ENCODE peak calls at places on chromosomes 5 and 9, in eight cellular contexts. One of them, this sample, is unnamed.

GRCh38 chr9:5910413-5911057 is 19.8 kb downstream of the MLANA start:
- DNase-seq in hepatocyte: no peak
- DNase-seq in tibial artery: no peak
- DNase-seq in lower lobe of right lung: no peak
- DNase-seq in heart left ventricle: no peak
- DNase-seq in transverse colon: no peak
- DNase-seq in brain microvascular endothelial cell: no peak
- DNase-seq in OCI-LY7: no peak
- DNase-seq in this sample: no peak

GRCh38 chr5:173056783-173057061 is 570 bp downstream of the CREBRF start:
- DNase-seq in hepatocyte: no peak
- DNase-seq in tibial artery: no peak
- DNase-seq in lower lobe of right lung: no peak
- DNase-seq in heart left ventricle: no peak
- DNase-seq in transverse colon: no peak
- DNase-seq in brain microvascular endothelial cell: no peak
- DNase-seq in OCI-LY7: no peak
- DNase-seq in this sample: peak; percentile 84

GRCh38 chr5:33341316-33341715 is 99.4 kb upstream of the TARS1 start:
- DNase-seq in hepatocyte: no peak
- DNase-seq in tibial artery: no peak
- DNase-seq in lower lobe of right lung: no peak
- DNase-seq in heart left ventricle: no peak
- DNase-seq in transverse colon: no peak
- DNase-seq in brain microvascular endothelial cell: no peak
- DNase-seq in OCI-LY7: no peak
- DNase-seq in this sample: no peak

GRCh38 chr9:137319976-137320551 is 18.0 kb upstream of the NRARP start:
- DNase-seq in hepatocyte: no peak
- DNase-seq in tibial artery: peak; percentile 54
- DNase-seq in lower lobe of right lung: no peak
- DNase-seq in heart left ventricle: peak; percentile 23
- DNase-seq in transverse colon: no peak
- DNase-seq in brain microvascular endothelial cell: no peak
- DNase-seq in OCI-LY7: no peak
- DNase-seq in this sample: peak; percentile 43

GRCh38 chr9:132589148-132590036 is 7.0 kb downstream of the BARHL1 start:
- DNase-seq in hepatocyte: no peak
- DNase-seq in tibial artery: no peak
- DNase-seq in lower lobe of right lung: no peak
- DNase-seq in heart left ventricle: no peak
- DNase-seq in transverse colon: no peak
- DNase-seq in brain microvascular endothelial cell: no peak
- DNase-seq in OCI-LY7: no peak
- DNase-seq in this sample: no peak

GRCh38 chr9:86322973-86323644 is 31.1 kb downstream of the TUT7 start:
- DNase-seq in hepatocyte: no peak
- DNase-seq in tibial artery: no peak
- DNase-seq in lower lobe of right lung: no peak
- DNase-seq in heart left ventricle: no peak
- DNase-seq in transverse colon: no peak
- DNase-seq in brain microvascular endothelial cell: peak; percentile 40
- DNase-seq in OCI-LY7: no peak
- DNase-seq in this sample: no peak

GRCh38 chr9:110178281-110178680 is 29.7 kb downstream of the C9orf152 start:
- DNase-seq in hepatocyte: no peak
- DNase-seq in tibial artery: no peak
- DNase-seq in lower lobe of right lung: no peak
- DNase-seq in heart left ventricle: no peak
- DNase-seq in transverse colon: no peak
- DNase-seq in brain microvascular endothelial cell: no peak
- DNase-seq in OCI-LY7: no peak
- DNase-seq in this sample: no peak

GRCh38 chr9:101601904-101602765 is 7.4 kb upstream of the PPP3R2 start:
- DNase-seq in hepatocyte: peak; percentile 71
- DNase-seq in tibial artery: no peak
- DNase-seq in lower lobe of right lung: no peak
- DNase-seq in heart left ventricle: no peak
- DNase-seq in transverse colon: no peak
- DNase-seq in brain microvascular endothelial cell: peak; percentile 37
- DNase-seq in OCI-LY7: peak; percentile 34
- DNase-seq in this sample: no peak

GRCh38 chr9:111839387-111839786 is 44.6 kb upstream of the SHOC1 start:
- DNase-seq in hepatocyte: peak; percentile 29
- DNase-seq in tibial artery: no peak
- DNase-seq in lower lobe of right lung: peak; percentile 65
- DNase-seq in heart left ventricle: no peak
- DNase-seq in transverse colon: no peak
- DNase-seq in brain microvascular endothelial cell: peak; percentile 28
- DNase-seq in OCI-LY7: no peak
- DNase-seq in this sample: no peak

GRCh38 chr9:89969156-89969566 is 364.3 kb downstream of the GADD45G start:
- DNase-seq in hepatocyte: peak; percentile 62
- DNase-seq in tibial artery: no peak
- DNase-seq in lower lobe of right lung: no peak
- DNase-seq in heart left ventricle: no peak
- DNase-seq in transverse colon: peak; percentile 47
- DNase-seq in brain microvascular endothelial cell: no peak
- DNase-seq in OCI-LY7: no peak
- DNase-seq in this sample: no peak

GRCh38 chr9:131692612-131692976 is 47.3 kb downstream of the RAPGEF1 start:
- DNase-seq in hepatocyte: no peak
- DNase-seq in tibial artery: no peak
- DNase-seq in lower lobe of right lung: no peak
- DNase-seq in heart left ventricle: no peak
- DNase-seq in transverse colon: no peak
- DNase-seq in brain microvascular endothelial cell: no peak
- DNase-seq in OCI-LY7: no peak
- DNase-seq in this sample: peak; percentile 3

GRCh38 chr5:169429044-169429443 is 128.1 kb upstream of the SLIT3 start:
- DNase-seq in hepatocyte: no peak
- DNase-seq in tibial artery: peak; percentile 72
- DNase-seq in lower lobe of right lung: no peak
- DNase-seq in heart left ventricle: no peak
- DNase-seq in transverse colon: no peak
- DNase-seq in brain microvascular endothelial cell: no peak
- DNase-seq in OCI-LY7: no peak
- DNase-seq in this sample: no peak

GRCh38 chr9:113369583-113370140 is 7.1 kb downstream of the HDHD3 start:
- DNase-seq in hepatocyte: no peak
- DNase-seq in tibial artery: no peak
- DNase-seq in lower lobe of right lung: no peak
- DNase-seq in heart left ventricle: no peak
- DNase-seq in transverse colon: no peak
- DNase-seq in brain microvascular endothelial cell: no peak
- DNase-seq in OCI-LY7: no peak
- DNase-seq in this sample: no peak

GRCh38 chr5:131005963-131006684 is 158.9 kb downstream of the HINT1 start:
- DNase-seq in hepatocyte: peak; percentile 21
- DNase-seq in tibial artery: no peak
- DNase-seq in lower lobe of right lung: no peak
- DNase-seq in heart left ventricle: no peak
- DNase-seq in transverse colon: no peak
- DNase-seq in brain microvascular endothelial cell: no peak
- DNase-seq in OCI-LY7: no peak
- DNase-seq in this sample: no peak

GRCh38 chr5:9799601-9800000 is 169.4 kb upstream of the TAS2R1 start:
- DNase-seq in hepatocyte: no peak
- DNase-seq in tibial artery: no peak
- DNase-seq in lower lobe of right lung: no peak
- DNase-seq in heart left ventricle: no peak
- DNase-seq in transverse colon: no peak
- DNase-seq in brain microvascular endothelial cell: no peak
- DNase-seq in OCI-LY7: no peak
- DNase-seq in this sample: no peak

GRCh38 chr5:132498152-132498551 is 7.6 kb upstream of the IRF1 start:
- DNase-seq in hepatocyte: peak; percentile 38
- DNase-seq in tibial artery: peak; percentile 91
- DNase-seq in lower lobe of right lung: no peak
- DNase-seq in heart left ventricle: no peak
- DNase-seq in transverse colon: no peak
- DNase-seq in brain microvascular endothelial cell: no peak
- DNase-seq in OCI-LY7: no peak
- DNase-seq in this sample: no peak

GRCh38 chr9:97474373-97474925 is 27.0 kb upstream of the TMOD1 start:
- DNase-seq in hepatocyte: no peak
- DNase-seq in tibial artery: no peak
- DNase-seq in lower lobe of right lung: no peak
- DNase-seq in heart left ventricle: no peak
- DNase-seq in transverse colon: no peak
- DNase-seq in brain microvascular endothelial cell: peak; percentile 18
- DNase-seq in OCI-LY7: no peak
- DNase-seq in this sample: no peak

GRCh38 chr9:97468658-97469448 is 32.6 kb upstream of the TMOD1 start:
- DNase-seq in hepatocyte: peak; percentile 72
- DNase-seq in tibial artery: peak; percentile 91
- DNase-seq in lower lobe of right lung: peak; percentile 55
- DNase-seq in heart left ventricle: peak; percentile 80
- DNase-seq in transverse colon: peak; percentile 75
- DNase-seq in brain microvascular endothelial cell: peak; percentile 56
- DNase-seq in OCI-LY7: peak; percentile 50
- DNase-seq in this sample: peak; percentile 86

GRCh38 chr9:97475079-97475478 is 26.4 kb upstream of the TMOD1 start:
- DNase-seq in hepatocyte: peak; percentile 12
- DNase-seq in tibial artery: no peak
- DNase-seq in lower lobe of right lung: no peak
- DNase-seq in heart left ventricle: no peak
- DNase-seq in transverse colon: no peak
- DNase-seq in brain microvascular endothelial cell: no peak
- DNase-seq in OCI-LY7: no peak
- DNase-seq in this sample: no peak

GRCh38 chr9:97473717-97474116 is 27.7 kb upstream of the TMOD1 start:
- DNase-seq in hepatocyte: no peak
- DNase-seq in tibial artery: no peak
- DNase-seq in lower lobe of right lung: no peak
- DNase-seq in heart left ventricle: no peak
- DNase-seq in transverse colon: no peak
- DNase-seq in brain microvascular endothelial cell: no peak
- DNase-seq in OCI-LY7: no peak
- DNase-seq in this sample: no peak

DNA sequence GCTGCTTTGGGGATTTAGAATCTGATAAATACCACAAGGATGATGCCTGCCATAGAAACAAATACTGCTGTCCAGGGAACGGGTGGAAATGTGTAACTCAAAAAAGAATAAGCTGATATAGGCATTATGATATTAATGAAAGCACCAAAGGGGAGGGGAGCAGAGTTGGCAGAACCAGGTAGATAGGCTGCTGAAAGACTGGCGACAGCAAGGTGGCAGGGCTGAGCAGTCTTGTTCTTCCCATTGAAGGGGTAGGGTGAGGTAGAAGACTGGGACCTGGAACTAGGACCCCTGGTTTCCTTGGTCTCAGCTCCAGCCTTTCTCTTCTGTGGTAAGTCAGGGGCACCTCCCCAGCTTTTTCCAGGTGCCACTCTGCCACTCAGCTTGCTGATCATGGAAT is 31.4 kb upstream of the TMOD1 start:
- DNase-seq in hepatocyte: no peak
- DNase-seq in tibial artery: no peak
- DNase-seq in lower lobe of right lung: no peak
- DNase-seq in heart left ventricle: no peak
- DNase-seq in transverse colon: no peak
- DNase-seq in brain microvascular endothelial cell: no peak
- DNase-seq in OCI-LY7: peak; percentile 13
- DNase-seq in this sample: no peak
- TF ChIP-seq CTCF in hepatocyte: no peak
- TF ChIP-seq CTCF in tibial artery: peak; percentile 42
- TF ChIP-seq CTCF in lower lobe of right lung: no peak
- TF ChIP-seq CTCF in heart left ventricle: no peak
- TF ChIP-seq CTCF in transverse colon: no peak
- TF ChIP-seq CTCF in brain microvascular endothelial cell: peak; percentile 26
- TF ChIP-seq CTCF in OCI-LY7: peak; percentile 59
- TF ChIP-seq CTCF in this sample: no peak

GRCh38 chr5:98921947-98922508 is 6.8 kb downstream of the CHD1 start:
- DNase-seq in hepatocyte: no peak
- DNase-seq in tibial artery: no peak
- DNase-seq in lower lobe of right lung: no peak
- DNase-seq in heart left ventricle: no peak
- DNase-seq in transverse colon: no peak
- DNase-seq in brain microvascular endothelial cell: no peak
- DNase-seq in OCI-LY7: no peak
- DNase-seq in this sample: no peak
- H3K27ac ChIP-seq in hepatocyte: no peak overlapping the region
- H3K27ac ChIP-seq in tibial artery: no peak overlapping the region
- H3K27ac ChIP-seq in lower lobe of right lung: no peak overlapping the region
- H3K27ac ChIP-seq in heart left ventricle: no peak overlapping the region
- H3K27ac ChIP-seq in transverse colon: no peak overlapping the region
- H3K27ac ChIP-seq in brain microvascular endothelial cell: no peak overlapping the region
- H3K27ac ChIP-seq in OCI-LY7: no peak overlapping the region
- H3K27ac ChIP-seq in this sample: no peak overlapping the region

GRCh38 chr5:67090040-67090439 is 106.6 kb downstream of the CD180 start:
- DNase-seq in hepatocyte: no peak
- DNase-seq in tibial artery: no peak
- DNase-seq in lower lobe of right lung: no peak
- DNase-seq in heart left ventricle: no peak
- DNase-seq in transverse colon: no peak
- DNase-seq in brain microvascular endothelial cell: no peak
- DNase-seq in OCI-LY7: no peak
- DNase-seq in this sample: no peak
- H3K36me3 ChIP-seq in hepatocyte: no peaks in the 10 kb centered on the region
- H3K36me3 ChIP-seq in tibial artery: no peaks in the 10 kb centered on the region
- H3K36me3 ChIP-seq in lower lobe of right lung: no peaks in the 10 kb centered on the region
- H3K36me3 ChIP-seq in heart left ventricle: peaks cover 8% of the 10 kb centered on the region
- H3K36me3 ChIP-seq in transverse colon: no peaks in the 10 kb centered on the region
- H3K36me3 ChIP-seq in brain microvascular endothelial cell: no peaks in the 10 kb centered on the region
- H3K36me3 ChIP-seq in OCI-LY7: no peaks in the 10 kb centered on the region
- H3K36me3 ChIP-seq in this sample: no peaks in the 10 kb centered on the region

DNA sequence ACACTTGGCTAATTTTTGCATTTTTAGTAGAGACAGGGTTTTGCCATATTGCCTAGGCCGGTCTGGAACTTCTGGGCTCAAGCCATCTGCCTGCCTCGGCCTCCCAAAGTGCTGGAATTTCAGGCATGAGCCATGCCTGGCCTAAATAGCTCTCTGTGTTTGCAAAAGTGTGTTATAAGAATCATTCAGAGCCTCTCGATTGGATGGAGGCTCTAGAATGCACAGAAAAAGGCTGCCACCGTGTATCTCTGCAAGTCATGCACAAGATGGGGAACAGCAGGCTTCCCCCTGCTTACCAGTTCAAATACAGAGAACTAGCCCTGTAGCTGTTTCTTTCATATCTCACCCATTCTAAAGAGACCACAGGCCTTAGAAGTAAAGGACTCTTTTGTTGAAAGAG is 28.3 kb downstream of the FXN start:
- DNase-seq in hepatocyte: no peak
- DNase-seq in tibial artery: no peak
- DNase-seq in lower lobe of right lung: no peak
- DNase-seq in heart left ventricle: no peak
- DNase-seq in transverse colon: no peak
- DNase-seq in brain microvascular endothelial cell: no peak
- DNase-seq in OCI-LY7: no peak
- DNase-seq in this sample: no peak
- TF ChIP-seq CTCF in hepatocyte: no peak
- TF ChIP-seq CTCF in tibial artery: no peak
- TF ChIP-seq CTCF in lower lobe of right lung: no peak
- TF ChIP-seq CTCF in heart left ventricle: no peak
- TF ChIP-seq CTCF in transverse colon: no peak
- TF ChIP-seq CTCF in brain microvascular endothelial cell: no peak
- TF ChIP-seq CTCF in OCI-LY7: no peak
- TF ChIP-seq CTCF in this sample: no peak

GRCh38 chr9:114856210-114856941 is 50.5 kb upstream of the TNFSF15 start:
- DNase-seq in hepatocyte: no peak
- DNase-seq in tibial artery: no peak
- DNase-seq in lower lobe of right lung: no peak
- DNase-seq in heart left ventricle: peak; percentile 13
- DNase-seq in transverse colon: no peak
- DNase-seq in brain microvascular endothelial cell: peak; percentile 33
- DNase-seq in OCI-LY7: no peak
- DNase-seq in this sample: no peak
- H3K27ac ChIP-seq in hepatocyte: no peak overlapping the region
- H3K27ac ChIP-seq in tibial artery: no peak overlapping the region
- H3K27ac ChIP-seq in lower lobe of right lung: no peak overlapping the region
- H3K27ac ChIP-seq in heart left ventricle: no peak overlapping the region
- H3K27ac ChIP-seq in transverse colon: peak overlapping the region; percentile 33
- H3K27ac ChIP-seq in brain microvascular endothelial cell: peak overlapping the region; percentile 53
- H3K27ac ChIP-seq in OCI-LY7: no peak overlapping the region
- H3K27ac ChIP-seq in this sample: no peak overlapping the region

This sample was measured in Peyer's patch.